ENCODE peak calls at places on chromosome 22, in six cellular contexts. B, O, D, F, L and T are unnamed samples.

GRCh38 chr22:40383905-40384304 is 13.5 kb downstream of the SGSM3 start:
- DNase-seq in L (no peak), D (no peak), O (no peak), B (peak; percentile 61), F (no peak), T (no peak)

GRCh38 chr22:50170453-50171318 is at the start of gene PANX2:
- DNase-seq in D (peak; percentile 74), O (no peak), B (no peak), F (no peak), L (no peak), T (no peak)

GRCh38 chr22:43839781-43840180 is 22.5 kb downstream of the SULT4A1 start:
- DNase-seq in O (no peak), F (no peak), L (no peak), D (no peak), B (no peak), T (no peak)

GRCh38 chr22:45083659-45084305 is 74.0 kb upstream of the PHF21B start:
- DNase-seq in D (no peak), L (no peak), F (no peak), B (peak; percentile 84), O (peak; percentile 65), T (no peak)

GRCh38 chr22:30591588-30592359 is at the start of gene PES1:
- DNase-seq in L (peak; percentile 99), B (peak; percentile 99), O (peak; percentile 96), D (peak; percentile 100), F (peak; percentile 97), T (peak; percentile 97)

GRCh38 chr22:32823024-32823730 is 21.7 kb downstream of the TIMP3 start:
- DNase-seq in F (no peak), D (peak; percentile 85), O (no peak), L (peak; percentile 66), B (peak; percentile 45), T (no peak)

GRCh38 chr22:44145544-44145943 is 35.2 kb upstream of the PARVG start:
- DNase-seq in F (no peak), B (peak; percentile 23), D (no peak), L (no peak), O (no peak), T (no peak)

GRCh38 chr22:48737461-48738203 is 1090.0 kb downstream of the BRD1 start:
- DNase-seq in F (no peak), D (no peak), O (no peak), B (no peak), L (no peak), T (no peak)

GRCh38 chr22:45997775-45998637 is 21.0 kb upstream of the WNT7B start:
- DNase-seq in D (no peak), F (no peak), O (no peak), L (no peak), B (no peak), T (no peak)

GRCh38 chr22:49034836-49035817 is 792.5 kb downstream of the BRD1 start:
- DNase-seq in F (no peak), O (no peak), D (no peak), B (no peak), L (no peak), T (no peak)